ENCODE peak calls at places on chromosomes 12 and 14, in nine cellular contexts. F, E, Z, G, L, T, U, A and R are unnamed samples.
A peak's percentile ranks its signal among the peaks of the same experiment; 100 is the strongest.

GRCh38 chr12:39364196-39364595 is 78.7 kb downstream of the KIF21A start:
- DNase-seq in F (no peak), E (no peak), Z (no peak), G (no peak), L (no peak), T (no peak), U (no peak), A (no peak), R (no peak)

GRCh38 chr12:44286336-44286735 is 450.5 kb downstream of the TMEM117 start:
- DNase-seq in F (no peak), E (no peak), Z (no peak), G (no peak), L (no peak), T (no peak), U (no peak), A (no peak), R (no peak)

GRCh38 chr12:76180401-76181277 is 96.2 kb upstream of the NAP1L1 start:
- DNase-seq in F (no peak), E (no peak), Z (no peak), G (no peak), L (no peak), T (no peak), U (no peak), A (no peak), R (no peak)

GRCh38 chr14:83988274-83988673 is 1541.7 kb upstream of the FLRT2 start:
- DNase-seq in F (no peak), E (no peak), Z (no peak), G (no peak), L (no peak), T (no peak), U (no peak), A (no peak), R (no peak)

GRCh38 chr12:55068416-55069010 is 48.7 kb downstream of the NEUROD4 start:
- DNase-seq in F (no peak), E (no peak), Z (peak; percentile 30), G (no peak), L (no peak), T (no peak), U (no peak), A (peak; percentile 62), R (no peak)

GRCh38 chr14:80930095-80930494 is 11.4 kb downstream of the CEP128 start:
- DNase-seq in F (no peak), E (no peak), Z (no peak), G (no peak), L (no peak), T (no peak), U (no peak), A (no peak), R (no peak)

GRCh38 chr14:24673534-24674203 is 39.7 kb upstream of the GZMB start:
- DNase-seq in F (no peak), E (no peak), Z (no peak), G (peak; percentile 27), L (no peak), T (no peak), U (no peak), A (no peak), R (no peak)

GRCh38 chr12:91685917-91686316 is 459.7 kb downstream of the BTG1 start:
- DNase-seq in F (no peak), E (no peak), Z (no peak), G (no peak), L (no peak), T (no peak), U (no peak), A (peak; percentile 10), R (no peak)

GRCh38 chr14:79705126-79705894 is 506.0 kb downstream of the DIO2 start:
- DNase-seq in F (no peak), E (no peak), Z (no peak), G (peak; percentile 44), L (no peak), T (no peak), U (no peak), A (no peak), R (no peak)

GRCh38 chr14:97602438-97603117 is 805.4 kb downstream of the VRK1 start:
- DNase-seq in F (no peak), E (no peak), Z (no peak), G (peak; percentile 29), L (peak; percentile 88), T (no peak), U (no peak), A (no peak), R (no peak)

GRCh38 chr12:80317899-80318298 is 126.1 kb upstream of the PTPRQ start:
- DNase-seq in F (no peak), E (no peak), Z (no peak), G (no peak), L (no peak), T (no peak), U (no peak), A (no peak), R (no peak)

GRCh38 chr12:83823386-83824045 is 1089.1 kb downstream of the SLC6A15 start:
- DNase-seq in F (no peak), E (peak; percentile 63), Z (peak; percentile 27), G (peak; percentile 21), L (no peak), T (peak; percentile 78), U (no peak), A (no peak), R (no peak)

GRCh38 chr12:30823140-30823669 is 68.5 kb upstream of the CAPRIN2 start:
- DNase-seq in F (no peak), E (peak; percentile 28), Z (no peak), G (peak; percentile 34), L (no peak), T (no peak), U (peak; percentile 83), A (no peak), R (peak; percentile 49)

GRCh38 chr12:104740668-104741067 is 217.4 kb downstream of the SLC41A2 start:
- DNase-seq in F (no peak), E (no peak), Z (no peak), G (peak; percentile 41), L (no peak), T (no peak), U (no peak), A (no peak), R (peak; percentile 64)

GRCh38 chr14:56423591-56423991 is 156.0 kb upstream of the TMEM260 start:
- DNase-seq in F (no peak), E (no peak), Z (no peak), G (no peak), L (no peak), T (no peak), U (no peak), A (no peak), R (no peak)

GRCh38 chr12:71594214-71594948 is 69.3 kb downstream of the ZFC3H1 start:
- DNase-seq in F (no peak), E (peak; percentile 33), Z (peak; percentile 16), G (no peak), L (no peak), T (no peak), U (no peak), A (peak; percentile 6), R (no peak)

GRCh38 chr12:49017764-49018281 is 753 bp downstream of the PRKAG1 start:
- DNase-seq in F (peak; percentile 70), E (no peak), Z (peak; percentile 38), G (no peak), L (no peak), T (no peak), U (no peak), A (no peak), R (no peak)

GRCh38 chr14:22338381-22338780 is 250.6 kb downstream of the DAD1 start:
- DNase-seq in F (no peak), E (no peak), Z (no peak), G (no peak), L (no peak), T (no peak), U (no peak), A (no peak), R (no peak)
- H3K4me1 ChIP-seq in F (peaks cover 4% of the 10 kb centered on the region), E (peaks cover 23% of the 10 kb centered on the region), Z (peaks cover 45% of the 10 kb centered on the region), G (peaks cover 6% of the 10 kb centered on the region), L (peaks cover 30% of the 10 kb centered on the region), T (no peaks in the 10 kb centered on the region), U (peaks cover 47% of the 10 kb centered on the region), A (peaks cover 17% of the 10 kb centered on the region), R (no peaks in the 10 kb centered on the region)

GRCh38 chr12:52285851-52286530 is 5.3 kb downstream of the KRT81 start:
- DNase-seq in F (no peak), E (peak; percentile 24), Z (no peak), G (no peak), L (no peak), T (no peak), U (peak; percentile 77), A (no peak), R (no peak)
- TF ChIP-seq EP300 in F (no peak), E (no peak), Z (no peak), G (no peak), L (no peak), T (no peak), U (no peak), A (no peak), R (no peak)

DNA sequence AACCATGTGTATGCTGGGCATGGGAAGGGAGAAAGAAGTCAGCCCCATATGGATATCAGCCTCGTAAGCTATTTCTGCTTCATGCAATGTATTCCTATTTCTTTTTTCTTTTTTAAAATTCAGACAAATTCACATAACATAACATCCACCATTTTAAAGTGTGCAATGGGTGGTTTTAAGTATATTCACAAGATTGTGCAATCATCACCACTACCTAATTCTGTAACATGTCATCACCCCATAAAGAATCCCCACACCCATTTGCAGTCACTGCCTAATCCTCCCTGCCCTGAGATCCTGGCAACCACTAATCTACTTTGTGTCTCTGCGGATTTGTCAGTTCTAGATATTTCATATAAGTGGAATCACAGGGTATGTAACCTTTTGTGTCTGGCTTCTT is 9.5 kb downstream of the POMT2 start:
- DNase-seq in F (no peak), E (no peak), Z (no peak), G (no peak), L (no peak), T (no peak), U (no peak), A (no peak), R (no peak)
- H3K4me1 ChIP-seq in F (peaks cover 44% of the 10 kb centered on the region), E (peaks cover 12% of the 10 kb centered on the region), Z (peaks cover 53% of the 10 kb centered on the region), G (peaks cover 23% of the 10 kb centered on the region), L (peaks cover 40% of the 10 kb centered on the region), T (peaks cover 13% of the 10 kb centered on the region), U (peaks cover 56% of the 10 kb centered on the region), A (peaks cover 62% of the 10 kb centered on the region), R (peaks cover 11% of the 10 kb centered on the region)

DNA sequence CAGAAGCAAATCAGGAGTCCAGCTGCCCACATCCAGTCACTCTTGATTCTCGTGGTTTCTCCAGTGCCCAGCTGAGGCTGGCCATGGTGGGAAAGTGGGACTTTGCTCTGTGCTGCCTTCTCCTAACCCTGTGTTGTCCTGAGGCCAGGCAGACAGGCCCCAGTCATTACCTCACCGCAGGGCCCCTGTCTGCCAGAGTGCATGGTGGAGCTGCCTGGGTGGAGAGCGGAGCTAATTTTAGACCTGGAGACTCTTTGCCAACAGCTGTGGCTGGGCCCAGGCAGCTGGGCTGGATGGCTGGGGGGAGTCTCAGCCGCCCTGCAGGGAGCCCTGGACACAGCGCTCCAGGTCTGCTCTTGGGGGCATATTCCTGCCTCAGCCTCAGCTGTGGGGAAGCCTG is 21.7 kb downstream of the B4GALNT3 start:
- DNase-seq in F (peak; percentile 65), E (peak; percentile 51), Z (peak; percentile 24), G (no peak), L (no peak), T (no peak), U (peak; percentile 38), A (no peak), R (no peak)
- TF ChIP-seq EP300 in F (no peak), E (no peak), Z (no peak), G (no peak), L (no peak), T (no peak), U (no peak), A (no peak), R (no peak)

GRCh38 chr14:55128386-55129085 is 516 bp upstream of the LGALS3 start:
- DNase-seq in F (no peak), E (no peak), Z (no peak), G (no peak), L (no peak), T (no peak), U (no peak), A (no peak), R (no peak)
- H3K4me1 ChIP-seq in F (peaks cover 20% of the 10 kb centered on the region), E (peaks cover 54% of the 10 kb centered on the region), Z (peaks cover 37% of the 10 kb centered on the region), G (peaks cover 58% of the 10 kb centered on the region), L (peaks cover 76% of the 10 kb centered on the region), T (peaks cover 2% of the 10 kb centered on the region), U (peaks cover 79% of the 10 kb centered on the region), A (peaks cover 19% of the 10 kb centered on the region), R (peaks cover 38% of the 10 kb centered on the region)